ENCODE peak calls at places on chromosomes 3 and 15, in six cellular contexts. A is GM23248, D is fibroblast of lung, H is IMR-90, E is K562, N is GM12878. T is an unnamed sample.

GRCh38 chr3:30620402-30621360 is 14.3 kb downstream of the TGFBR2 start:
- DNase-seq in A (no peak), D (no peak), H (no peak), E (no peak), N (no peak), T (no peak)

GRCh38 chr3:150061288-150062018 is 90.8 kb upstream of the PFN2 start:
- DNase-seq in A (no peak), D (no peak), H (no peak), E (no peak), N (no peak), T (no peak)

GRCh38 chr15:25859838-25860645 is 3.1 kb downstream of the ATP10A start:
- DNase-seq in A (peak), D (peak), H (no peak), E (no peak), N (no peak), T (no peak)

GRCh38 chr3:98731720-98732238 is 31.4 kb upstream of the ST3GAL6 start:
- DNase-seq in A (no peak), D (no peak), H (no peak), E (no peak), N (no peak), T (no peak)

GRCh38 chr15:100879461-100880138 is at the start of gene ALDH1A3:
- DNase-seq in A (peak), D (no peak), H (peak), E (no peak), N (no peak), T (no peak)

GRCh38 chr15:25543156-25543555 is 104.3 kb upstream of the UBE3A start:
- DNase-seq in A (peak), D (peak), H (peak), E (no peak), N (no peak), T (no peak)

GRCh38 chr3:112629425-112629824 is 11.5 kb downstream of the CCDC80 start:
- DNase-seq in A (peak), D (peak), H (peak), E (no peak), N (no peak), T (no peak)

GRCh38 chr3:129211772-129212171 is 28.1 kb upstream of the CNBP start:
- DNase-seq in A (peak), D (peak), H (peak), E (peak), N (no peak), T (peak)

GRCh38 chr3:134437211-134437752 is 48.5 kb downstream of the ANAPC13 start:
- DNase-seq in A (peak), D (no peak), H (no peak), E (no peak), N (no peak), T (no peak)

GRCh38 chr15:100601158-100601557 is 826 bp downstream of the LINS1 start:
- DNase-seq in A (peak), D (no peak), H (no peak), E (peak), N (no peak), T (no peak)

GRCh38 chr15:73227433-73228056 is 141.2 kb downstream of the HCN4 start:
- DNase-seq in A (no peak), D (no peak), H (no peak), E (no peak), N (no peak), T (no peak)

GRCh38 chr15:89999676-90000174 is 1.4 kb upstream of the ZNF710 start:
- DNase-seq in A (peak), D (peak), H (peak), E (peak), N (no peak), T (no peak)

GRCh38 chr3:196737655-196738054 is 2.0 kb upstream of the PAK2 start:
- DNase-seq in A (no peak), D (no peak), H (no peak), E (no peak), N (no peak), T (no peak)

GRCh38 chr3:160665231-160665630 is 11.7 kb upstream of the ARL14 start:
- DNase-seq in A (no peak), D (no peak), H (no peak), E (no peak), N (no peak), T (no peak)

GRCh38 chr3:39158138-39158715 is 4.8 kb upstream of the CSRNP1 start:
- DNase-seq in A (no peak), D (no peak), H (no peak), E (no peak), N (no peak), T (no peak)

GRCh38 chr3:163364717-163365116 is 1713.6 kb downstream of the SI start:
- DNase-seq in A (no peak), D (no peak), H (no peak), E (no peak), N (no peak), T (no peak)

GRCh38 chr15:73414876-73415275 is 28.1 kb upstream of the REC114 start:
- DNase-seq in A (no peak), D (no peak), H (no peak), E (no peak), N (no peak), T (no peak)

GRCh38 chr15:100831466-100831865 is 48.2 kb upstream of the ALDH1A3 start:
- DNase-seq in A (no peak), D (no peak), H (no peak), E (no peak), N (no peak), T (no peak)

GRCh38 chr15:100918690-100919480 is at the start of gene LRRK1:
- DNase-seq in A (peak), D (peak), H (peak), E (peak), N (no peak), T (no peak)

GRCh38 chr3:186107148-186108105 is 1.5 kb downstream of the ETV5 start:
- DNase-seq in A (peak), D (peak), H (peak), E (peak), N (no peak), T (no peak)

GRCh38 chr15:36961956-36962355 is 138.4 kb downstream of the MEIS2 start:
- DNase-seq in A (no peak), D (no peak), H (no peak), E (no peak), N (no peak), T (no peak)

GRCh38 chr3:78726545-78726944 is 1041.3 kb downstream of the ROBO1 start:
- DNase-seq in A (no peak), D (no peak), H (no peak), E (no peak), N (no peak), T (no peak)

GRCh38 chr3:63364495-63364894 is 86.4 kb downstream of the SYNPR start:
- DNase-seq in A (peak), D (peak), H (peak), E (no peak), N (no peak), T (peak)

GRCh38 chr3:139113766-139114165 is 69.1 kb upstream of the PRR23C start:
- DNase-seq in A (no peak), D (no peak), H (no peak), E (no peak), N (no peak), T (no peak)

GRCh38 chr3:139110072-139110830 is 65.6 kb upstream of the PRR23C start:
- DNase-seq in A (no peak), D (no peak), H (no peak), E (no peak), N (no peak), T (no peak)

GRCh38 chr3:139111392-139112229 is 66.9 kb upstream of the PRR23C start:
- DNase-seq in A (peak), D (peak), H (peak), E (peak), N (no peak), T (no peak)

GRCh38 chr3:139113231-139113749 is 68.6 kb upstream of the PRR23C start:
- DNase-seq in A (no peak), D (no peak), H (no peak), E (no peak), N (no peak), T (no peak)

GRCh38 chr3:139112230-139112558 is 67.5 kb upstream of the PRR23C start:
- DNase-seq in A (no peak), D (no peak), H (no peak), E (no peak), N (no peak), T (no peak)
- H2AFZ ChIP-seq in A (no peak), D (no peak), H (peak), E (peak), N (no peak), T (no peak)

GRCh38 chr15:61556037-61556648 is 327.0 kb upstream of the RORA start:
- DNase-seq in A (peak), D (peak), H (peak), E (no peak), N (no peak), T (no peak)

GRCh38 chr15:61558172-61559146 is 329.4 kb upstream of the RORA start:
- DNase-seq in A (no peak), D (no peak), H (no peak), E (no peak), N (no peak), T (no peak)
- H3K27ac ChIP-seq in A (no peak), D (no peak), H (no peak), E (no peak), N (no peak), T (no peak)

GRCh38 chr15:99106417-99107220 is 1.7 kb downstream of the SYNM start:
- DNase-seq in A (no peak), D (peak), H (peak), E (no peak), N (no peak), T (no peak)
- H2AFZ ChIP-seq in A (peak), D (peak), H (peak), E (no peak), N (no peak), T (no peak)

GRCh38 chr3:101962055-101962454 is 112.7 kb downstream of the NFKBIZ start:
- DNase-seq in A (no peak), D (peak), H (peak), E (no peak), N (no peak), T (no peak)
- H3K27ac ChIP-seq in A (no peak), D (no peak), H (no peak), E (no peak), N (no peak), T (no peak)

GRCh38 chr3:9862391-9863235 is 17.4 kb downstream of the CIDEC start:
- DNase-seq in A (peak), D (peak), H (no peak), E (peak), N (no peak), T (no peak)
- H2AFZ ChIP-seq in A (peak), D (peak), H (peak), E (peak), N (no peak), T (peak)